ENCODE peak calls at places on chromosomes 7 and 10, in six cellular contexts. Z is aorta, Q is spleen, E is PC-9, W is GM23338, I is pancreas. P is an unnamed sample.

GRCh38 chr10:97612386-97612785 is 20.9 kb downstream of the MORN4 start:
- DNase-seq in Q (no peak), Z (no peak), I (no peak), E (peak; percentile 10), W (peak; percentile 81), P (no peak)

GRCh38 chr10:7327885-7328284 is 82.9 kb downstream of the SFMBT2 start:
- DNase-seq in I (no peak), Z (no peak), E (no peak), W (no peak), Q (no peak), P (no peak)

GRCh38 chr7:122748195-122748594 is 45.5 kb upstream of the RNF148 start:
- DNase-seq in W (no peak), E (no peak), Z (no peak), I (no peak), Q (no peak), P (no peak)

GRCh38 chr7:5296015-5296621 is 13.4 kb downstream of the SLC29A4 start:
- DNase-seq in W (peak; percentile 62), Z (no peak), E (no peak), Q (no peak), I (no peak), P (peak; percentile 24)

GRCh38 chr10:2460846-2461245 is 606.5 kb upstream of the PFKP start:
- DNase-seq in E (no peak), Q (no peak), Z (no peak), I (no peak), W (no peak), P (no peak)

GRCh38 chr10:60732240-60733188 is 45.8 kb upstream of the CDK1 start:
- DNase-seq in W (peak; percentile 69), I (peak; percentile 75), E (peak; percentile 29), Z (peak; percentile 42), Q (peak; percentile 74), P (peak; percentile 28)

GRCh38 chr10:101319241-101319915 is 34.6 kb upstream of the BTRC start:
- DNase-seq in Q (no peak), W (peak; percentile 76), I (peak; percentile 7), Z (no peak), E (no peak), P (no peak)

GRCh38 chr7:34889951-34890350 is 147.3 kb downstream of the DPY19L1 start:
- DNase-seq in Q (no peak), I (no peak), W (no peak), Z (no peak), E (no peak), P (no peak)

GRCh38 chr7:125465527-125465926 is 535.9 kb upstream of the POT1 start:
- DNase-seq in I (no peak), W (no peak), Q (no peak), Z (no peak), E (no peak), P (no peak)

GRCh38 chr7:125834421-125834820 is 904.8 kb upstream of the POT1 start:
- DNase-seq in E (no peak), I (no peak), Q (no peak), W (no peak), Z (no peak), P (no peak)

GRCh38 chr7:137882261-137882668 is 35.5 kb upstream of the DGKI start:
- DNase-seq in E (peak; percentile 77), Q (no peak), Z (peak; percentile 70), I (no peak), W (no peak), P (no peak)

GRCh38 chr7:11650030-11650429 is 182.0 kb downstream of the THSD7A start:
- DNase-seq in Q (no peak), Z (no peak), I (no peak), E (no peak), W (no peak), P (no peak)

GRCh38 chr7:150357277-150357676 is 11.3 kb upstream of the REPIN1 start:
- DNase-seq in E (no peak), I (no peak), Q (peak; percentile 84), Z (no peak), W (no peak), P (peak; percentile 76)

DNA sequence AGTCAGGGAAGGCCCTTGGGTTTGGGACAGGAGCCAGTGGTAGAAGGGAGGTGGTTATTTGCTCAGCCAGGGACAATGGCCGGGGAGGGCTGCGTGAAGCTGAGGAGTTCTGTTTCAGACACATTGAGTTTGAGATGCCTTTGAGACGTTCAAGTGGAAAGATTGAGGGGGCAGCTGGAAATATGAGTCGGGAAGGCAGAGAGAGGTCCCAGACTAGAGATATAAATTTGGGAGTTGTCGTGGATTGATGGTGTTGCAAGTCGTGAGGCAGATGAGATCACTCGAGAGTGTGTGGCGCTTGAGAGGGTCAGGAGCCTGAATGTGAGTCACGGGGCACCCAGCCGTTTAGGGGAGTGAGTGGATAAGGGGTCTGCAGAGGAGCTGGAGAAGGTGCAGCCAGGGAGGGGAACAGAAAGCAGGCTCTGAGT is 73.3 kb downstream of the ZMIZ1 start:
- DNase-seq in I (no peak), Q (no peak), Z (peak; percentile 59), W (no peak), E (no peak), P (no peak)
- H3K4me1 ChIP-seq in I (peaks cover 13% of the 10 kb centered on the region), Q (peaks cover 99% of the 10 kb centered on the region), Z (no peaks in the 10 kb centered on the region), W (peaks cover 41% of the 10 kb centered on the region), E (peaks cover 4% of the 10 kb centered on the region), P (peaks cover 55% of the 10 kb centered on the region)

DNA sequence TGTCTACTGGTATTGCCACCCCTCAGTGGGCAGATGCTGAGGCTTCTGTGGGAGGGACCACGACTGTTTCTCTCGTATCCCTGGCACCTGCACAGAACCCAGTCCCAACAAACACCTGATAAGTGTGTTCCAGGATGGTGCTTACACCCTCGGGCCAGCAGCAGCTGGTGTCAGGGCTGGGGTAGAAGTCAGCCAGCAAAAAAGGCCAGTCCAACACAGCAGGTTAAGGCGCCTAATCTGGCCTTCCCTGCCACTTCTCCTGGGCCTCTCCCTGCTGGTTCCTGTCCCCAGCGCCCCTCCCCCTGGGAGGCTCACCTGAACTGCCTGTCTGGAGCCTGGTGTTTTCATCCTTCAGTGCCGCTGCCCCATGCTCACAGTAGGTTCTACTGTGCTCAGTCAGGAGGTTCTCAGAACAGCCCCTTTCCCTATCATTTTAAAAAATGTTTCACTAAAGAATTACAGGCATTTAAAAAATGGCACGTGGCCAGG is 20.0 kb downstream of the PODXL start:
- DNase-seq in Q (peak; percentile 64), I (peak; percentile 71), W (no peak), E (no peak), Z (no peak), P (no peak)
- H3K27ac ChIP-seq in Q (no peak overlapping the region), I (peak overlapping the region; percentile 37), W (peak overlapping the region; percentile 63), E (peak overlapping the region; percentile 18), Z (no peak overlapping the region), P (no peak overlapping the region)

GRCh38 chr10:103636996-103637395 is 143.5 kb downstream of the NEURL1 start:
- DNase-seq in W (no peak), Z (no peak), I (no peak), E (no peak), Q (no peak), P (no peak)

GRCh38 chr10:103636492-103636891 is 143.0 kb downstream of the NEURL1 start:
- DNase-seq in Z (no peak), W (peak; percentile 73), Q (no peak), E (no peak), I (no peak), P (no peak)

GRCh38 chr10:103638948-103639347 is 145.4 kb downstream of the NEURL1 start:
- DNase-seq in W (no peak), E (no peak), Q (no peak), I (no peak), Z (no peak), P (no peak)

GRCh38 chr10:103635580-103635979 is 142.1 kb downstream of the NEURL1 start:
- DNase-seq in Q (no peak), W (no peak), Z (no peak), I (no peak), E (no peak), P (no peak)

GRCh38 chr10:103637855-103638561 is 144.5 kb downstream of the NEURL1 start:
- DNase-seq in Z (peak; percentile 96), W (no peak), I (peak; percentile 68), Q (no peak), E (no peak), P (no peak)
- H3K4me1 ChIP-seq in Z (no peaks in the 10 kb centered on the region), W (peaks cover 29% of the 10 kb centered on the region), I (peaks cover 6% of the 10 kb centered on the region), Q (peaks cover 59% of the 10 kb centered on the region), E (no peaks in the 10 kb centered on the region), P (no peaks in the 10 kb centered on the region)

GRCh38 chr7:31175672-31176071 is 123.6 kb downstream of the ADCYAP1R1 start:
- DNase-seq in W (peak; percentile 60), Z (no peak), E (no peak), Q (no peak), I (no peak), P (no peak)

GRCh38 chr7:31172071-31172470 is 120.0 kb downstream of the ADCYAP1R1 start:
- DNase-seq in Q (no peak), W (no peak), Z (no peak), E (no peak), I (no peak), P (no peak)

GRCh38 chr7:31171216-31171750 is 119.2 kb downstream of the ADCYAP1R1 start:
- DNase-seq in Z (no peak), W (no peak), I (no peak), Q (no peak), E (no peak), P (no peak)
- H3K27ac ChIP-seq in Z (no peak overlapping the region), W (no peak overlapping the region), I (no peak overlapping the region), Q (no peak overlapping the region), E (no peak overlapping the region), P (no peak overlapping the region)

GRCh38 chr7:155576900-155577508 is 30.6 kb upstream of the CNPY1 start:
- DNase-seq in W (no peak), Q (peak; percentile 52), Z (no peak), I (no peak), E (peak; percentile 59), P (no peak)
- H3K4me1 ChIP-seq in W (no peaks in the 10 kb centered on the region), Q (no peaks in the 10 kb centered on the region), Z (no peaks in the 10 kb centered on the region), I (no peaks in the 10 kb centered on the region), E (no peaks in the 10 kb centered on the region), P (no peaks in the 10 kb centered on the region)

GRCh38 chr10:118672163-118672562 is 76.7 kb upstream of the PRLHR start:
- DNase-seq in W (no peak), Z (no peak), Q (no peak), I (no peak), E (no peak), P (no peak)

GRCh38 chr10:118670472-118671124 is 75.2 kb upstream of the PRLHR start:
- DNase-seq in E (no peak), Z (no peak), Q (no peak), I (no peak), W (no peak), P (no peak)

GRCh38 chr10:118672766-118673715 is 77.6 kb upstream of the PRLHR start:
- DNase-seq in I (no peak), Q (no peak), E (no peak), W (no peak), Z (no peak), P (no peak)

GRCh38 chr10:118669835-118670234 is 74.4 kb upstream of the PRLHR start:
- DNase-seq in Z (no peak), Q (no peak), W (no peak), E (no peak), I (no peak), P (no peak)

GRCh38 chr10:118674226-118674919 is 78.9 kb upstream of the PRLHR start:
- DNase-seq in Z (no peak), Q (no peak), E (no peak), W (no peak), I (no peak), P (no peak)
- H3K27ac ChIP-seq in Z (no peak overlapping the region), Q (no peak overlapping the region), E (no peak overlapping the region), W (no peak overlapping the region), I (no peak overlapping the region), P (no peak overlapping the region)

GRCh38 chr10:103915794-103916193 is 2.2 kb downstream of the STN1 start:
- DNase-seq in W (no peak), I (no peak), E (no peak), Z (no peak), Q (peak; percentile 82), P (peak; percentile 70)
- H3K4me1 ChIP-seq in W (peaks cover 25% of the 10 kb centered on the region), I (peaks cover 26% of the 10 kb centered on the region), E (peaks cover 30% of the 10 kb centered on the region), Z (peaks cover 5% of the 10 kb centered on the region), Q (peaks cover 56% of the 10 kb centered on the region), P (peaks cover 67% of the 10 kb centered on the region)

P was measured in CD8-positive, alpha-beta memory T cell.